ENCODE peak calls at places on chromosome 3, in five cellular contexts. B is H1, H is NT2/D1, Y is GM12878, O is HepG2. Q is an unnamed sample.

GRCh38 chr3:126463521-126463920 is 12.2 kb downstream of the ZXDC start:
- DNase-seq in B (no peak), H (no peak), Y (no peak), O (no peak), Q (no peak)

GRCh38 chr3:27022096-27022761 is 347.0 kb downstream of the NEK10 start:
- DNase-seq in B (no peak), H (no peak), Y (no peak), O (no peak), Q (no peak)

GRCh38 chr3:41991399-41991798 is 29.5 kb upstream of the ULK4 start:
- DNase-seq in B (no peak), H (no peak), Y (no peak), O (no peak), Q (no peak)

GRCh38 chr3:121574449-121574848 is 6.7 kb downstream of the ARGFX start:
- DNase-seq in B (peak; percentile 53), H (no peak), Y (no peak), O (peak; percentile 58), Q (no peak)

GRCh38 chr3:14539384-14540208 is 546 bp downstream of the GRIP2 start:
- DNase-seq in B (no peak), H (no peak), Y (no peak), O (no peak), Q (no peak)

GRCh38 chr3:65963787-65964707 is 74.7 kb downstream of the MAGI1 start:
- DNase-seq in B (no peak), H (no peak), Y (peak; percentile 40), O (peak; percentile 47), Q (no peak)

GRCh38 chr3:94159062-94159726 is 96.3 kb downstream of the NSUN3 start:
- DNase-seq in B (no peak), H (no peak), Y (no peak), O (peak; percentile 2), Q (peak; percentile 49)

GRCh38 chr3:50226888-50227389 is 9.1 kb upstream of the GNAI2 start:
- DNase-seq in B (no peak), H (no peak), Y (no peak), O (no peak), Q (peak; percentile 29)

GRCh38 chr3:159127021-159127392 is 325.2 kb downstream of the MFSD1 start:
- DNase-seq in B (no peak), H (no peak), Y (no peak), O (no peak), Q (no peak)

GRCh38 chr3:13091898-13092620 is 18.8 kb upstream of the IQSEC1 start:
- DNase-seq in B (peak; percentile 96), H (peak; percentile 73), Y (no peak), O (peak; percentile 51), Q (peak; percentile 80)

GRCh38 chr3:2923390-2923789 is 186.8 kb downstream of the IL5RA start:
- DNase-seq in B (no peak), H (no peak), Y (no peak), O (no peak), Q (no peak)

GRCh38 chr3:14175383-14176037 is 2.9 kb downstream of the XPC start:
- DNase-seq in B (no peak), H (no peak), Y (peak; percentile 48), O (no peak), Q (no peak)

GRCh38 chr3:67790043-67790442 is 135.6 kb upstream of the SUCLG2 start:
- DNase-seq in B (peak; percentile 90), H (peak; percentile 57), Y (peak; percentile 27), O (peak; percentile 52), Q (peak; percentile 50)

GRCh38 chr3:10804183-10804648 is 11.8 kb upstream of the SLC6A11 start:
- DNase-seq in B (no peak), H (no peak), Y (no peak), O (no peak), Q (no peak)

GRCh38 chr3:186821429-186822367 is 15.4 kb upstream of the RFC4 start:
- DNase-seq in B (no peak), H (peak; percentile 40), Y (no peak), O (peak; percentile 56), Q (no peak)

GRCh38 chr3:13420051-13420816 is at the start of gene NUP210:
- DNase-seq in B (peak; percentile 79), H (no peak), Y (no peak), O (peak; percentile 50), Q (peak; percentile 75)

GRCh38 chr3:16474304-16474703 is 39.2 kb downstream of the RFTN1 start:
- DNase-seq in B (no peak), H (no peak), Y (no peak), O (no peak), Q (no peak)

GRCh38 chr3:125219261-125219701 is 6.7 kb upstream of the SLC12A8 start:
- DNase-seq in B (no peak), H (no peak), Y (no peak), O (no peak), Q (no peak)

GRCh38 chr3:54957711-54958110 is 29.9 kb upstream of the LRTM1 start:
- DNase-seq in B (no peak), H (no peak), Y (no peak), O (no peak), Q (no peak)

GRCh38 chr3:59644479-59645075 is 594.8 kb upstream of the CFAP20DC start:
- DNase-seq in B (no peak), H (no peak), Y (no peak), O (no peak), Q (no peak)

GRCh38 chr3:15007681-15008141 is 57.4 kb downstream of the MRPS25 start:
- DNase-seq in B (no peak), H (no peak), Y (no peak), O (no peak), Q (no peak)

GRCh38 chr3:25476639-25477038 is 48.6 kb downstream of the RARB start:
- DNase-seq in B (no peak), H (no peak), Y (no peak), O (no peak), Q (no peak)

GRCh38 chr3:25479727-25480010 is 51.6 kb downstream of the RARB start:
- DNase-seq in B (no peak), H (no peak), Y (no peak), O (no peak), Q (no peak)

GRCh38 chr3:25480811-25481210 is 52.7 kb downstream of the RARB start:
- DNase-seq in B (no peak), H (no peak), Y (no peak), O (no peak), Q (no peak)

GRCh38 chr3:25478964-25479726 is 51.1 kb downstream of the RARB start:
- DNase-seq in B (no peak), H (no peak), Y (no peak), O (no peak), Q (no peak)

DNA sequence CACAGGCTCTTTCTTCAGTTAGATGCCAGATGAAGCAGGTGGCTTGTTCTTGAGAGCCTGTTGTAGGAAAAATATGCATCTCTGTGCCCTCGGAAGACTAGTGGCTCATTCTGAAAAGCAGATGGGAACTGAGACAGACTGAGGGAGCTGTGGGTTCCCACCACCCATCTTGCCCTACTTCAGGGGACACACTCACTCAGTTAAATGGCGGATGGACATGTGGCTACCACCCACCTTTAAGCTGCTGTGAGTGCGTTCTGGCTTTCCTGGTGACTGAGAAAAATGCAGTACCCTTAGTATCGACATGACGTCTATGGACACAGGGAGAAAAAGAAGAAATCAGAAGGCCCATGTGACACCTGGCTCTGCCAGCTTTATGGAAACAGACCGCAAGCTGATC is 50.3 kb downstream of the RARB start:
- DNase-seq in B (no peak), H (no peak), Y (no peak), O (no peak), Q (no peak)
- TF ChIP-seq SUZ12 in B (no peak), H (no peak), Y (no peak), O (no peak), Q (no peak)

DNA sequence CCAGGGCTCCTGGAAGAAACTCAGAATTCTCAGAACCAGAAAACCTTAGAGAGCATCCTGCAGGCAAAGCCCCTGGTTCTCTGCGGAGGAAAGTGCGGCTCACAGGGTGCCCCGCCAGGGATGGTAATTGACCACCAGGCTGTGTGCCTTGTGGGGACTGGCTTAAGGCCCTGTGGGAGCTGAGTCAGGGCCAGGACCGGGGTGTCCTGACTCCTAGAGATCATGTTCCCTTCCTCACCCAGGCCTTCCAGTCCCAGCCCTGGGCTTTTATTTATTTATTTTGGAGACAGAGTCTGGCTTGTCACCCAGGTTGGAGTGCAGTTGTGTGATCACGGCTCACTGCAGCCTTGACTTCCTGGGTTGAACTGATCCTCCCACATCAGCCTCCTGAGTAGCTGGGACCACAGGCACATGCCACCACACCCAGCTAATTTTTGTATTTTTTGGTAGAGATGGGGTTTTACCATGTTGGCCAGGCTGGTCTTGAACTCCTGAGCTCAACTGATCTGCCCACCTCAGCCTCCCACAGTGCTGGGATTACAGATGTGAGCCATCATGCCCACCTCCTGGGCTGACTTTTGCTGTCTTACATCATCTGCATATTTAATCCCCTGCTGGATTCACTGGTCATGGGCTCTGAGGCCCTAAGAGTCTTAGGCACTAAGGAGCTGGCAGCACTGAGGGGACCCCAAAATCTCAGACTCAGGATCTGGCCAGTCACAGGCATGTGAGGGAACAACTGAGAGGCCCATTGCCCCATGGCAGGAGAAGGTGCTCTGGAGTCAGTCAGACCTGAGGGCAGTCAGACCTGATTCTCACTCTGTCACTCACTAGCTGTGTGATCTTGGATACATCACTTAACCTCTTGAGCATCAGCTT is 20.4 kb upstream of the LAMP3 start:
- DNase-seq in B (peak; percentile 39), H (no peak), Y (no peak), O (no peak), Q (no peak)
- TF ChIP-seq SUZ12 in B (no peak), H (no peak), Y (no peak), O (no peak), Q (no peak)

GRCh38 chr3:154552338-154552737 is 122.3 kb upstream of the GPR149 start:
- DNase-seq in B (no peak), H (no peak), Y (no peak), O (peak; percentile 6), Q (peak; percentile 8)
- TF ChIP-seq SUZ12 in B (no peak), H (no peak), Y (no peak), O (no peak), Q (no peak)

GRCh38 chr3:64063982-64064438 is 40.7 kb upstream of the PSMD6 start:
- DNase-seq in B (no peak), H (no peak), Y (no peak), O (no peak), Q (no peak)
- TF ChIP-seq SUZ12 in B (no peak), H (no peak), Y (no peak), O (no peak), Q (no peak)

DNA sequence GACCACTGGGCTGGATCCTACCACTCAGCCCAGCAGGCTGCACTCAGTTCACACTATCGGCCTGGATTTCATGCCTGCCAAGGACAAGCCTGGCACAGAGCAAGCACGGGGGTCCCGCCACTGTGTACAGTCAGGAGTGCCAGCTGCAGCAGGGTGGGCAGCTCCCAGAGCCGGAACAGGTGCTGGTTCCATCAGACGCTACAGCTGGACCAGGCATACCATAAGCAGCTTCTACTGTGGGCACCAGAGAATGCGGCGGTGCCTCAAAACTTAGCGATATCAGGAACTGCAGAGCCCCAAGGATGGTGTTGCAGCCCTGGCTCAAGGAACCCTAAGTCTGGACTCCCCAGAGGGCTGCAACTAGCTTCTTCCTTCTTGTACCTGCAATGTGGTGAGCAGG is 124.8 kb downstream of the BCHE start:
- DNase-seq in B (no peak), H (no peak), Y (no peak), O (no peak), Q (no peak)
- TF ChIP-seq SUZ12 in B (no peak), H (no peak), Y (no peak), O (no peak), Q (no peak)

Q was measured in HEK293T.